ENCODE peak calls at places on chromosomes 13 and 19, in six cellular contexts. N is heart right ventricle; T is kidney; P is ovary; J is Karpas-422; I is CD8-positive, alpha-beta T cell. S is an unnamed sample.

GRCh38 chr19:41588497-41589209 is 12.7 kb downstream of the CEACAM21 start:
- DNase-seq in N (peak; percentile 31), T (no peak), P (no peak), J (peak; percentile 70), I (no peak), S (no peak)

GRCh38 chr13:95564091-95564490 is 11.6 kb downstream of the CLDN10 start:
- DNase-seq in N (no peak), T (no peak), P (no peak), J (no peak), I (no peak), S (no peak)

GRCh38 chr19:9309974-9310446 is 372 bp upstream of the ZNF699 start:
- DNase-seq in N (peak; percentile 95), T (peak; percentile 97), P (peak; percentile 95), J (no peak), I (no peak), S (peak; percentile 87)

GRCh38 chr13:80668452-80668851 is 327.5 kb upstream of the SPRY2 start:
- DNase-seq in N (no peak), T (no peak), P (no peak), J (no peak), I (no peak), S (no peak)

GRCh38 chr13:44698076-44698475 is 121.9 kb upstream of the TSC22D1 start:
- DNase-seq in N (no peak), T (no peak), P (no peak), J (no peak), I (no peak), S (no peak)

GRCh38 chr13:89153941-89154340 is 1482.8 kb downstream of the SLITRK5 start:
- DNase-seq in N (no peak), T (no peak), P (no peak), J (no peak), I (no peak), S (no peak)

GRCh38 chr19:21693399-21693798 is 74.0 kb downstream of the ZNF100 start:
- DNase-seq in N (no peak), T (no peak), P (no peak), J (no peak), I (no peak), S (no peak)

GRCh38 chr19:21580101-21580500 is 74.7 kb downstream of the ZNF429 start:
- DNase-seq in N (no peak), T (no peak), P (no peak), J (no peak), I (no peak), S (no peak)

GRCh38 chr19:41795031-41795461 is 1.3 kb upstream of the CEACAM3 start:
- DNase-seq in N (peak; percentile 18), T (no peak), P (no peak), J (peak; percentile 86), I (peak; percentile 44), S (peak; percentile 47)

DNA sequence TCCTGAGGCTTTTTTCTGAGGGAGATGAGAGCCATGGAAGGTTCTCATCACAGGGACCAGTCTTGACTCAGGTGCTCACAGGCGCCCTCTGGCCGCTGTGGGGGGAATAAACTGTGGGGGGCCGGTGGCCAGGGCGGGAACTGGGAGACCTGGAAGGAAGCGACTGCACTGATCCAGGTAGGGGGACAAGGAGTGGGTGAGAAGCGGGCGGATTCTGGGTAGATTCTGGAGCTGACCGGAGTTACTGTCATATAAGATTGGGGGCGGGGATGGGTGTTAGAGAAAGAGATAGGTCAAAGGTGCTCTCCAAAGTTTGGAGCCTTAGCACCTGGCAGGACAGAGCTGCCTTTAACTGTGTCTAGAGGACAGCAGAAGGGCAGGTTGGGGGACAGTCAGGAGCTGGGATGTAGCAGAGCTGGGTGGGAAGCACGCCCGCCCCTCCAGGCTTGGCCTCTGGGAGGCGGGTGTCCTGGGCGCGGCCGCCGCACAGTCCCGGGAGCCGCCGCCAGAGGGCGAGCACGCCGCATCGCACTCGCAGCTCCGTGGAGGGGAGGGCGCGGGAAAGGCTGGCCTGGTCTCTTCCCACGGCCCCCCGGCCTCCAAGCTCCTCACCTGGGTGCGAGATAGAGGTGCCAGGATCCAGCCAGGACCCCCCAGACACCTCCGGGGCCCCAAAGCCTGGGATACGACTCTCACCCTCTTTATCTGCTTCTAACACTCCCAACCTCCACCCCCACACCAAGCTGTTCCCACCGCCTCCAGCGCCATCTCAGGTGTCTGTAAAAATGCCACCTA is 4.2 kb upstream of the DAND5 start:
- DNase-seq in N (peak; percentile 77), T (peak; percentile 86), P (peak; percentile 63), J (peak; percentile 90), I (peak; percentile 75), S (peak; percentile 61)
- H3K4me1 ChIP-seq in N (peaks cover 18% of the 10 kb centered on the region), T (no peaks in the 10 kb centered on the region), P (no peaks in the 10 kb centered on the region), J (peaks cover 7% of the 10 kb centered on the region), I (peaks cover 9% of the 10 kb centered on the region), S (no peaks in the 10 kb centered on the region)

GRCh38 chr19:53520163-53520546 is 17.8 kb upstream of the ZNF331 start:
- DNase-seq in N (no peak), T (no peak), P (no peak), J (no peak), I (no peak), S (no peak)
- H3K4me3 ChIP-seq in N (peak overlapping the region; percentile 64), T (peak overlapping the region; percentile 77), P (peak overlapping the region; percentile 57), J (peak overlapping the region; percentile 51), I (peak overlapping the region; percentile 54), S (peak overlapping the region; percentile 48)

DNA sequence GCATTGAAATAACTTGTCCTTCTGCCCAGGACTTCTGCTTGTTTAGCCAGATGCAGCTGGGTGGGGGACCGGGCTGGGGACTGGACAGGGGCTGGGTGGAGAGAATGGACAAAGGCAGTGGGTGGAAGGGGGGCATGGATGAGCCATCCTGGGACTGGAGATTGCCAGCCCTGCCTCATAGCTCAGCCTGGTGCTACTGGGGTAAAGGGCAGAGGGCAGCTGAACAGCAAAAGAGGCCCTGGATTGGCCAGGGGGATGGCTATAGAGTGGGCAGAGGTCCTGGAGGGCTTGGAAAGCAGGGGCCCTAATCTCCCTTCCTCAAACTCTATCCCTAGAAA is 17.7 kb upstream of the PLAUR start:
- DNase-seq in N (no peak), T (no peak), P (no peak), J (no peak), I (no peak), S (no peak)
- H3K4me1 ChIP-seq in N (no peaks in the 10 kb centered on the region), T (no peaks in the 10 kb centered on the region), P (no peaks in the 10 kb centered on the region), J (no peaks in the 10 kb centered on the region), I (no peaks in the 10 kb centered on the region), S (no peaks in the 10 kb centered on the region)

GRCh38 chr19:10478476-10478875 is 24.7 kb downstream of the KEAP1 start:
- DNase-seq in N (no peak), T (no peak), P (no peak), J (no peak), I (no peak), S (no peak)

GRCh38 chr19:10474962-10475451 is 28.1 kb downstream of the KEAP1 start:
- DNase-seq in N (no peak), T (no peak), P (no peak), J (no peak), I (no peak), S (no peak)

GRCh38 chr19:10473192-10473591 is 30.0 kb downstream of the KEAP1 start:
- DNase-seq in N (no peak), T (no peak), P (no peak), J (no peak), I (no peak), S (no peak)

GRCh38 chr19:10478903-10479384 is 24.2 kb downstream of the KEAP1 start:
- DNase-seq in N (peak; percentile 94), T (peak; percentile 94), P (peak; percentile 87), J (peak; percentile 65), I (peak; percentile 81), S (peak; percentile 91)
- H3K4me3 ChIP-seq in N (peak overlapping the region; percentile 45), T (peak overlapping the region; percentile 57), P (peak overlapping the region; percentile 40), J (no peak overlapping the region), I (peak overlapping the region; percentile 28), S (peak overlapping the region; percentile 17)

GRCh38 chr13:110414283-110414682 is 107.2 kb downstream of the COL4A2 start:
- DNase-seq in N (peak; percentile 4), T (no peak), P (no peak), J (no peak), I (no peak), S (no peak)

GRCh38 chr13:110413311-110414040 is 106.4 kb downstream of the COL4A2 start:
- DNase-seq in N (peak; percentile 16), T (peak; percentile 72), P (no peak), J (no peak), I (no peak), S (no peak)

GRCh38 chr13:110415669-110416068 is 108.6 kb downstream of the COL4A2 start:
- DNase-seq in N (peak; percentile 34), T (no peak), P (no peak), J (peak; percentile 43), I (no peak), S (no peak)

GRCh38 chr13:110417537-110417908 is 110.4 kb downstream of the COL4A2 start:
- DNase-seq in N (peak; percentile 12), T (no peak), P (no peak), J (no peak), I (no peak), S (no peak)

DNA sequence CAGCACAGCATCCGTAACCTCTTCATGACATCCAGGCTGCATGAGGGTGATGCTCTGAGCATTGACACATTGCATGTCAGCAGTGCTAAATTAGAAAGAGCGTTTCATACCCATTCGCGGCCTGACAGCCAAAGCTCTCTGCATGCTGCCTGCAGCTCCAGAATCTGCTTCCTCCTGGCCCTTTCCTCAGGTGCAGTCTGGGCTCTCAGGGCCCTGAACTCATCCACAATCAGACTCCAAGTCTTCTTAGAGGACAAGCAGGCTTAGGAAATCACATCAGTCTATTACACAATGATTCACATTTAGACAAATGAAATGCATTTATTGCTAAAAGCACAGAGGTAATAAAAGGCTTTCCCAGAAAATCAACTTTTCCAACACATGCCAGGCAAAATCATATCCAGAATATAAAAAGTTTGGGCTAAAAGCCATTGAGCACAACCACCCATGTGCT is 109.1 kb downstream of the COL4A2 start:
- DNase-seq in N (no peak), T (no peak), P (no peak), J (no peak), I (no peak), S (no peak)
- H3K4me1 ChIP-seq in N (peaks cover 98% of the 10 kb centered on the region), T (peaks cover 26% of the 10 kb centered on the region), P (peaks cover 16% of the 10 kb centered on the region), J (no peaks in the 10 kb centered on the region), I (peaks cover 1% of the 10 kb centered on the region), S (no peaks in the 10 kb centered on the region)

GRCh38 chr19:7074705-7075282 is 5.3 kb downstream of the ZNF557 start:
- DNase-seq in N (no peak), T (peak; percentile 66), P (no peak), J (no peak), I (no peak), S (no peak)
- H3K4me3 ChIP-seq in N (no peak overlapping the region), T (no peak overlapping the region), P (no peak overlapping the region), J (no peak overlapping the region), I (no peak overlapping the region), S (no peak overlapping the region)

GRCh38 chr19:16613841-16614240 is 14.2 kb downstream of the MED26 start:
- DNase-seq in N (no peak), T (no peak), P (no peak), J (no peak), I (no peak), S (no peak)
- H3K4me1 ChIP-seq in N (peaks cover 82% of the 10 kb centered on the region), T (no peaks in the 10 kb centered on the region), P (peaks cover 8% of the 10 kb centered on the region), J (peaks cover 99% of the 10 kb centered on the region), I (peaks cover 33% of the 10 kb centered on the region), S (peaks cover 15% of the 10 kb centered on the region)

DNA sequence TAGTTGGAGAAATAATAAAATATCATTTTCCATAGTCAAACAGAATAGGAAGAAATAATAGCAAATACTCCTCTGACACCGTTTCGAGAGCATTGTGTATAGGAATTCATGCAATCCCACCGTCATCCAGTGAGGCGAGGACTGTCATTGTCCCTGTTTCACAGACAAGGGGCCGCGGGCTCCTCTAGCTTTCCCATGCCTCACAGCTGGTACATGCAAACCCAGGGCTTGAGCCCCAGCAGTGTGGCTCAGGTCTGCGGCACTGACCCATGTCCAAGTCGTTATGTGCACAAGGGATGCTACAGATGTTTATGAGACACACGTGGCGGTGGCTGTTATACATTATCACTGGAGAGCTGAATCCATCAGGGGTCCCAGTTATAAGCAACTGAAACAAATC is 18.5 kb upstream of the ATP11A start:
- DNase-seq in N (no peak), T (no peak), P (no peak), J (no peak), I (no peak), S (no peak)
- H3K4me3 ChIP-seq in N (no peak overlapping the region), T (no peak overlapping the region), P (no peak overlapping the region), J (no peak overlapping the region), I (no peak overlapping the region), S (no peak overlapping the region)